ENCODE peak calls at places on chromosomes 3 and 15, in nine cellular contexts. W is iPS-NIHi11; L is CD4-positive, alpha-beta T cell; K is A172; P is mesendoderm; J is dorsolateral prefrontal cortex; O is A549; H is WERI-Rb-1; Q is OCI-LY7. N is an unnamed sample.

GRCh38 chr3:192812736-192813383 is 85.5 kb upstream of the FGF12 start:
- DNase-seq in W (peak), L (no peak), K (no peak), P (peak), J (no peak), O (no peak), H (peak), Q (peak), N (no peak)

GRCh38 chr3:195021674-195022073 is 249.3 kb downstream of the XXYLT1 start:
- DNase-seq in W (no peak), L (no peak), K (no peak), P (no peak), J (no peak), O (no peak), H (no peak), Q (no peak), N (no peak)

GRCh38 chr15:36614016-36614415 is 34.6 kb downstream of the CDIN1 start:
- DNase-seq in W (peak), L (no peak), K (no peak), P (peak), J (no peak), O (no peak), H (no peak), Q (no peak), N (no peak)

GRCh38 chr3:155919728-155920127 is 49.3 kb downstream of the GMPS start:
- DNase-seq in W (no peak), L (no peak), K (no peak), P (no peak), J (no peak), O (no peak), H (no peak), Q (no peak), N (no peak)

GRCh38 chr3:196968233-196969000 is at the start of gene PIGZ:
- DNase-seq in W (peak), L (peak), K (no peak), P (no peak), J (no peak), O (no peak), H (no peak), Q (peak), N (no peak)

GRCh38 chr3:177594096-177594495 is 396.8 kb upstream of the TBL1XR1 start:
- DNase-seq in W (no peak), L (no peak), K (no peak), P (no peak), J (no peak), O (no peak), H (no peak), Q (no peak), N (no peak)

GRCh38 chr3:9717563-9717962 is 13.9 kb downstream of the CPNE9 start:
- DNase-seq in W (no peak), L (no peak), K (no peak), P (no peak), J (no peak), O (no peak), H (no peak), Q (no peak), N (no peak)

GRCh38 chr3:161821591-161821990 is 325.0 kb downstream of the OTOL1 start:
- DNase-seq in W (no peak), L (no peak), K (no peak), P (no peak), J (no peak), O (no peak), H (no peak), Q (no peak), N (no peak)

GRCh38 chr3:129123314-129124060 is 1.9 kb upstream of the RAB43 start:
- DNase-seq in W (no peak), L (no peak), K (no peak), P (no peak), J (no peak), O (peak), H (no peak), Q (peak), N (no peak)

GRCh38 chr3:133747373-133747772 is 1.2 kb downstream of the TF start:
- DNase-seq in W (no peak), L (no peak), K (no peak), P (no peak), J (no peak), O (no peak), H (no peak), Q (no peak), N (no peak)

GRCh38 chr15:64630403-64631107 is 144.8 kb downstream of the RBPMS2 start:
- DNase-seq in W (no peak), L (no peak), K (no peak), P (peak), J (no peak), O (no peak), H (no peak), Q (no peak), N (no peak)